ENCODE peak calls at places on chromosome 21, in ten cellular contexts. J is activated T-helper 1 cell treated with anti-CD3 and anti-CD28 coated beads, Interleukin-12 subunit alpha, Interleukin-12 subunit beta, Interleukin-2, Interleukin-4 antibody, amounts not matched to agents 30 ng/mL and 10 ng/mL and 1 ng/mL, durations not matched to agents 14 hours and 24 hours and 36 hours; H is epithelial cell of esophagus; P is AG08396; E is neural crest cell; D is HuH-7; G is H9; W is psoas muscle; M is stimulated activated CD4-positive, alpha-beta T cell treated with anti-CD3 and anti-CD28 coated beads, Interleukin-2, amount 100 ng/mL, for 4 hours; B is GM23338. L is an unnamed sample.

GRCh38 chr21:14414932-14415508 is 32.1 kb upstream of the HSPA13 start:
- DNase-seq in J (no peak), B (no peak), H (no peak), P (no peak), G (no peak), M (no peak), E (no peak), D (no peak), W (no peak), L (no peak)

GRCh38 chr21:35428041-35428400 is 378.9 kb upstream of the RUNX1 start:
- DNase-seq in P (no peak), G (no peak), M (no peak), D (no peak), J (no peak), H (peak), E (no peak), W (no peak), B (no peak), L (no peak)

GRCh38 chr21:14874379-14874778 is 190.4 kb downstream of the NRIP1 start:
- DNase-seq in G (no peak), W (no peak), B (no peak), P (no peak), E (no peak), M (no peak), J (no peak), H (peak), D (no peak), L (no peak)

GRCh38 chr21:25133939-25134338 is 473.3 kb downstream of the MRPL39 start:
- DNase-seq in E (no peak), M (no peak), J (no peak), W (no peak), D (no peak), G (no peak), H (no peak), P (peak), B (no peak), L (no peak)

GRCh38 chr21:15815285-15815684 is 85.5 kb downstream of the USP25 start:
- DNase-seq in H (no peak), B (no peak), G (no peak), W (no peak), J (no peak), M (no peak), E (no peak), P (no peak), D (no peak), L (no peak)

GRCh38 chr21:36069713-36070573 is at the start of gene CBR1:
- DNase-seq in P (peak), G (peak), J (peak), W (peak), B (peak), D (peak), E (no peak), H (peak), M (peak), L (peak)

GRCh38 chr21:37787456-37787855 is 128.8 kb downstream of the KCNJ6 start:
- DNase-seq in M (no peak), E (no peak), G (no peak), B (no peak), P (peak), H (peak), D (no peak), J (no peak), W (no peak), L (peak)

GRCh38 chr21:32771134-32771523 is 426 bp downstream of the PAXBP1 start:
- DNase-seq in J (no peak), B (peak), H (peak), E (no peak), G (peak), D (peak), M (no peak), W (peak), P (peak), L (peak)

GRCh38 chr21:42992943-42993712 is 18.8 kb downstream of the PKNOX1 start:
- DNase-seq in J (no peak), D (no peak), H (no peak), M (no peak), W (no peak), G (no peak), B (no peak), P (no peak), E (no peak), L (no peak)

GRCh38 chr21:45087022-45087823 is 12.8 kb downstream of the ADARB1 start:
- DNase-seq in W (no peak), J (no peak), H (no peak), E (no peak), M (no peak), P (no peak), B (no peak), D (no peak), G (no peak), L (no peak)

GRCh38 chr21:35563885-35564451 is 496.4 kb downstream of the SETD4 start:
- DNase-seq in J (no peak), H (no peak), B (no peak), M (no peak), G (no peak), D (no peak), W (peak), E (no peak), P (peak), L (no peak)

GRCh38 chr21:45992311-45993209 is 11.0 kb downstream of the COL6A1 start:
- DNase-seq in D (no peak), J (no peak), H (no peak), P (no peak), B (no peak), W (peak), M (no peak), G (no peak), E (no peak), L (no peak)

GRCh38 chr21:35034203-35034926 is 14.7 kb downstream of the RUNX1 start:
- DNase-seq in G (no peak), H (no peak), M (no peak), P (no peak), E (no peak), W (no peak), J (no peak), B (no peak), D (no peak), L (no peak)

GRCh38 chr21:29238967-29239289 is 59.8 kb upstream of the BACH1 start:
- DNase-seq in W (no peak), J (no peak), E (no peak), D (no peak), M (no peak), P (no peak), B (no peak), G (no peak), H (no peak), L (no peak)

GRCh38 chr21:44024895-44025353 is 12.8 kb downstream of the TRAPPC10 start:
- DNase-seq in E (no peak), M (no peak), J (no peak), P (peak), D (no peak), G (no peak), B (peak), H (peak), W (peak), L (peak)

GRCh38 chr21:45802425-45802824 is 158.9 kb downstream of the PCBP3 start:
- DNase-seq in G (no peak), H (no peak), D (no peak), J (no peak), B (no peak), M (no peak), E (no peak), W (no peak), P (no peak), L (no peak)

GRCh38 chr21:33196956-33197374 is 32.8 kb upstream of the IFNAR2 start:
- DNase-seq in M (peak), G (peak), W (peak), B (peak), E (peak), P (peak), J (peak), H (peak), D (peak), L (peak)

GRCh38 chr21:21034046-21034445 is 35.8 kb downstream of the NCAM2 start:
- DNase-seq in H (no peak), M (no peak), J (no peak), P (no peak), B (no peak), G (no peak), W (no peak), E (no peak), D (no peak), L (no peak)

L was measured in kidney tubule cell.